ENCODE peak calls at places on chromosomes 7 and 10, in six cellular contexts. Y, G, A, P, L and I are unnamed samples. For H3K4me1, the result is how much of the 10 kb centered on the place peaks cover.

GRCh38 chr10:5559642-5560141 is 34.9 kb downstream of the CALML3 start:
- DNase-seq in P (no peak), L (peak), G (no peak), A (no peak), Y (peak), I (no peak)

GRCh38 chr7:111853231-111853990 is 291.1 kb upstream of the IMMP2L start:
- DNase-seq in P (no peak), Y (no peak), L (no peak), A (no peak), G (no peak), I (no peak)

GRCh38 chr7:108028111-108028510 is 25.1 kb upstream of the LAMB1 start:
- DNase-seq in A (no peak), Y (no peak), P (peak), L (no peak), G (no peak), I (no peak)

GRCh38 chr10:110610308-110610774 is 33.8 kb upstream of the RBM20 start:
- DNase-seq in P (peak), L (peak), A (no peak), Y (peak), G (no peak), I (no peak)

GRCh38 chr7:128879939-128880746 is 17.5 kb downstream of the ATP6V1F start:
- DNase-seq in L (peak), P (peak), Y (peak), G (no peak), A (peak), I (no peak)

GRCh38 chr10:74542077-74542476 is 284.3 kb upstream of the KAT6B start:
- DNase-seq in A (peak), Y (no peak), G (no peak), P (no peak), L (no peak), I (no peak)

GRCh38 chr7:75993689-75994387 is 557 bp downstream of the TMEM120A start:
- DNase-seq in P (peak), L (peak), A (peak), G (peak), Y (peak), I (peak)

GRCh38 chr10:52740913-52741675 is 31.5 kb downstream of the MBL2 start:
- DNase-seq in L (peak), G (no peak), P (peak), Y (no peak), A (no peak), I (no peak)

GRCh38 chr10:120132811-120133210 is 240.3 kb downstream of the SEC23IP start:
- DNase-seq in Y (no peak), L (no peak), G (no peak), A (no peak), P (no peak), I (no peak)

GRCh38 chr10:95567903-95568630 is 6.9 kb upstream of the SORBS1 start:
- DNase-seq in Y (no peak), L (no peak), P (no peak), A (no peak), G (no peak), I (no peak)

GRCh38 chr10:75657351-75657750 is 225.9 kb downstream of the LRMDA start:
- DNase-seq in L (no peak), G (no peak), Y (no peak), A (no peak), P (no peak), I (no peak)

GRCh38 chr10:3010327-3010726 is 57.0 kb upstream of the PFKP start:
- DNase-seq in Y (no peak), P (no peak), G (no peak), A (no peak), L (no peak), I (no peak)

GRCh38 chr10:112562803-112563663 is 116.0 kb downstream of the VTI1A start:
- DNase-seq in Y (no peak), P (no peak), A (no peak), G (no peak), L (no peak), I (no peak)

GRCh38 chr7:154770962-154771361 is 232.0 kb downstream of the PAXIP1 start:
- DNase-seq in L (no peak), Y (no peak), A (no peak), P (no peak), G (no peak), I (no peak)

GRCh38 chr7:155951554-155952158 is 139.4 kb upstream of the SHH start:
- DNase-seq in Y (no peak), A (no peak), L (peak), P (no peak), G (no peak), I (no peak)

GRCh38 chr10:76297787-76298281 is 866.4 kb downstream of the LRMDA start:
- DNase-seq in A (no peak), P (no peak), L (no peak), G (no peak), Y (no peak), I (no peak)

GRCh38 chr10:128095753-128096469 is 30.3 kb downstream of the MKI67 start:
- DNase-seq in Y (no peak), G (no peak), P (no peak), L (no peak), A (no peak), I (no peak)

GRCh38 chr10:1938317-1938716 is 201.0 kb upstream of the ADARB2 start:
- DNase-seq in P (no peak), A (no peak), Y (no peak), G (no peak), L (no peak), I (no peak)

GRCh38 chr7:140678816-140679130 is 6.0 kb downstream of the ADCK2 start:
- DNase-seq in G (no peak), A (no peak), Y (no peak), L (no peak), P (no peak), I (no peak)

GRCh38 chr10:80659284-80659683 is 121.6 kb downstream of the SH2D4B start:
- DNase-seq in A (no peak), Y (no peak), L (no peak), P (no peak), G (no peak), I (peak)

GRCh38 chr7:158850390-158851174 is 5.8 kb upstream of the DYNC2I1 start:
- DNase-seq in L (no peak), A (no peak), P (peak), Y (no peak), G (no peak), I (no peak)

GRCh38 chr10:74011762-74012161 is 13.8 kb downstream of the VCL start:
- DNase-seq in G (peak), P (no peak), L (no peak), Y (peak), A (no peak), I (peak)

GRCh38 chr7:149205690-149206381 is 10.5 kb downstream of the ZNF282 start:
- DNase-seq in G (no peak), P (no peak), L (no peak), Y (no peak), A (no peak), I (no peak)

GRCh38 chr7:2813350-2814185 is 30.5 kb downstream of the GNA12 start:
- DNase-seq in G (no peak), L (no peak), Y (no peak), A (peak), P (no peak), I (no peak)

GRCh38 chr10:71970331-71970730 is 6.1 kb downstream of the CHST3 start:
- DNase-seq in A (no peak), Y (no peak), P (peak), G (no peak), L (peak), I (no peak)

GRCh38 chr10:21199501-21199900 is 302.4 kb upstream of the NEBL start:
- DNase-seq in A (no peak), Y (no peak), P (no peak), G (no peak), L (no peak), I (no peak)

GRCh38 chr10:48253970-48254657 is 20.4 kb downstream of the FRMPD2 start:
- DNase-seq in L (no peak), G (no peak), P (no peak), A (no peak), Y (no peak), I (no peak)

GRCh38 chr7:117873056-117873932 is at the start of gene CTTNBP2:
- DNase-seq in P (peak), L (peak), G (no peak), A (peak), Y (peak), I (peak)

GRCh38 chr10:58531084-58531695 is 18.5 kb downstream of the BICC1 start:
- DNase-seq in Y (no peak), P (peak), L (no peak), A (no peak), G (no peak), I (no peak)

GRCh38 chr7:128863433-128863989 is 855 bp downstream of the ATP6V1F start:
- DNase-seq in L (peak), A (no peak), G (no peak), P (peak), Y (no peak), I (no peak)

GRCh38 chr10:62076872-62077271 is 175.4 kb downstream of the ARID5B start:
- DNase-seq in A (no peak), L (peak), P (no peak), G (no peak), Y (no peak), I (no peak)

GRCh38 chr7:22855049-22855392 is 32.4 kb upstream of the TOMM7 start:
- DNase-seq in L (peak), A (no peak), G (no peak), Y (no peak), P (no peak), I (no peak)

GRCh38 chr7:141160246-141160855 is 86.5 kb downstream of the TMEM178B start:
- DNase-seq in A (no peak), P (no peak), Y (no peak), G (no peak), L (no peak), I (no peak)

GRCh38 chr7:79050592-79050991 is 402.9 kb downstream of the MAGI2 start:
- DNase-seq in G (no peak), L (no peak), Y (no peak), P (no peak), A (no peak), I (no peak)

GRCh38 chr7:29146082-29146706 is at the start of gene CPVL:
- DNase-seq in G (no peak), P (peak), A (peak), L (no peak), Y (peak), I (peak)

GRCh38 chr7:157482517-157483120 is 145.8 kb downstream of the DNAJB6 start:
- DNase-seq in L (no peak), G (no peak), A (no peak), Y (no peak), P (no peak), I (no peak)

GRCh38 chr7:70014472-70015232 is 416.4 kb downstream of the AUTS2 start:
- DNase-seq in A (no peak), G (no peak), L (no peak), P (no peak), Y (no peak), I (no peak)

GRCh38 chr10:14397069-14397468 is 66.3 kb upstream of the FRMD4A start:
- DNase-seq in A (peak), L (no peak), P (peak), Y (peak), G (peak), I (peak)

GRCh38 chr7:95404316-95404715 is 8.1 kb upstream of the PON3 start:
- DNase-seq in A (peak), P (no peak), G (no peak), Y (no peak), L (no peak), I (peak)

GRCh38 chr10:124639206-124639605 is 105.0 kb downstream of the FAM53B start:
- DNase-seq in P (no peak), Y (no peak), A (no peak), L (no peak), G (no peak), I (no peak)
- H3K27ac ChIP-seq in P (no peak), Y (no peak), A (no peak), L (no peak), G (no peak), I (peak)

GRCh38 chr10:102230861-102231356 is 4.8 kb downstream of the ELOVL3 start:
- DNase-seq in L (peak), Y (no peak), A (no peak), G (no peak), P (peak), I (peak)
- TF ChIP-seq CTCF in L (no peak), Y (no peak), A (no peak), G (peak), P (peak), I (peak)

GRCh38 chr7:1431226-1431625 is 28.0 kb downstream of the MICALL2 start:
- DNase-seq in Y (no peak), A (no peak), P (no peak), G (no peak), L (no peak), I (no peak)

GRCh38 chr7:1432411-1433082 is 26.7 kb downstream of the MICALL2 start:
- DNase-seq in P (peak), Y (peak), G (peak), A (peak), L (peak), I (peak)

GRCh38 chr7:1428941-1429444 is 30.3 kb downstream of the MICALL2 start:
- DNase-seq in G (no peak), P (no peak), Y (no peak), A (no peak), L (no peak), I (no peak)

GRCh38 chr7:1431644-1432380 is 27.5 kb downstream of the MICALL2 start:
- DNase-seq in Y (no peak), P (no peak), A (no peak), L (no peak), G (no peak), I (no peak)

DNA sequence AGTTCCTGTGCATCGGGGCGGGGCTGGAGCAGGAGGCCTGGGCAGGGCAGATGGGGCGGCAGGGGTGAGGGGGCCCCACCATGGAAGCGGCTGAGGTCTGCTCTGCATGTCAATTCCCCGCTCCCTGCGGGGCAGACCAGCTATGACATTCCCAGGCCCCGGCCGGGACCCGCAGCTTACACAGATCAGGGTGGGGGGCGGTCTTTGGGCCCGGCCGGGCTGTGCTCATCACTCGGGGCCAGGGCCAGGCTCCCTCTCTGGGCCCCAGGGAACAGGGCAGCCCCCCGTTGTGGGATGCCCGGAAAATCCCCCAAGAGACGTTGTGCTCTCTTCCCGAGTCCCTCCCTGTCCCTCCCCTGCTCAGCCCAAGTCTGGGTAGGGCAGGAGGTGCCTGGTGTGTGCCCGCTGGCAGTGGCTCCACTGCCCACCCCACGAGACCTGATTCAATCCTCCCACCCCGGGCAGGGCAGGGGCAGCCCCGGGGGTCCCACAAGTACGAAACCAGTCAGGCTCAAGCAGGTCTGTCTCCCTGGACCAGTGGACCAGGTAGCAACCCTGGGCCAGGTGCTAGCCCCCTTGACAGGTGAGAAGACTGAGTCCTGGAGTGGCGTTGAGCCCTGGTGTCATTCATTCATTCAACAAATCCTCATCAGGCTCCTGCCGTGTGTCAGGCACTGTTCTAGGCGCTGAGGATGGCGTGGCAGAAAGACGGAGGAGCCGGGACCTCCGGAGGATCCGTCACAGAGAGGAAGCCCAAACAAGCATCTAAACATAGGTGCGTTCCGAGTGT is 29.0 kb downstream of the MICALL2 start:
- DNase-seq in A (no peak), Y (no peak), L (no peak), G (no peak), P (no peak), I (no peak)
- H3K4me1 ChIP-seq in A (under half), Y (under half), L (under half), G (under half), P (under half), I (under half)

GRCh38 chr10:25707541-25707940 is 226.5 kb upstream of the MYO3A start:
- DNase-seq in Y (no peak), A (no peak), G (no peak), P (no peak), L (no peak), I (no peak)
- H3K27ac ChIP-seq in Y (no peak), A (no peak), G (no peak), P (no peak), L (no peak), I (no peak)

GRCh38 chr7:48426331-48426965 is 255.2 kb downstream of the ABCA13 start:
- DNase-seq in A (no peak), L (no peak), G (no peak), Y (no peak), P (no peak), I (no peak)

GRCh38 chr7:48427671-48428070 is 256.4 kb downstream of the ABCA13 start:
- DNase-seq in Y (no peak), G (no peak), P (no peak), A (no peak), L (no peak), I (no peak)

GRCh38 chr7:48426966-48427555 is 255.8 kb downstream of the ABCA13 start:
- DNase-seq in Y (no peak), G (no peak), L (peak), P (peak), A (no peak), I (no peak)

GRCh38 chr7:48421357-48421756 is 250.1 kb downstream of the ABCA13 start:
- DNase-seq in Y (no peak), A (no peak), G (no peak), L (no peak), P (no peak), I (no peak)

DNA sequence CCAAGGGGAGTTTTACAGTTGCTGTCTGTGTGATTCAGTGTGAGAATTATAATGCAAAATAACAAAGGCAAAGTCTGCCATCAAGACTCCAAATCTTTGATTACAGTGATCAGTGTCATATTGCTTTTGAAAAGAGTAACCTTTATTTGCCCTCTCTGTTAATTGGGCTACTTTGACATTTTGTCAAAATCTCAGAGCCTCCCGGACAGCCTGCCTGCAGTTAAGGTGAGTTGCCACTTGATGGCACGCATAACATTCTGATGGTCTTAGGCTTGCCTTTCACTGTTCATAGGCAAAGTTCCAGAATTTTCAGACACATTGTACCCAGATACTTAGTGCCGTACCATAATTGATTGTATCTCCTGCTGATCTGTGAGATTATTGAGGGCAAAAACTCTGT is 253.5 kb downstream of the ABCA13 start:
- DNase-seq in L (peak), P (no peak), Y (no peak), G (no peak), A (no peak), I (no peak)
- TF ChIP-seq CTCF in L (peak), P (peak), Y (no peak), G (no peak), A (no peak), I (peak)

GRCh38 chr10:11444531-11445228 is 166.8 kb downstream of the USP6NL start:
- DNase-seq in G (no peak), A (no peak), P (no peak), Y (no peak), L (no peak), I (no peak)
- H3K4me1 ChIP-seq in G (under half), A (under half), P (under half), Y (under half), L (under half), I (under half)

DNA sequence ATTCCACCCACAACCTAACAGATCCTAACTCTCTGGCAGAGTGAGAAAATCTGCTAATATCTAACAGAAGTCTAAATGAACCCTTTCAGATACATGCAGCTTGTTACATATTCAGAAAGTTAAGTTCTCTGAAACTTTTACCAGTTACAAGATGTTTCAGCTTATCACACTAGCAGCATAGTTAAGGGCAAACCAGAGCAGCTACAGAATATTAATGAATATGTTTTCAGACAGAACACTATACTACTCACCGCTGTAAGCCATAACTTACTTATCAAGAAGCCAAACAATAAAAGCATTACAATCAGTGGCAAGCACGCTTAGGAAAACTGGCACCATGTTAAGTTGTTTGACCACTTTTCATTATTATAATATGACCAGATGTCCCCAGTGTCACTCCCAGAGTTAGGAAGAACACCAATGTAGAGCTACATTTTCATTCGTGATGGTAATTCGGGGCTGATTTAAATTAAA is 2.7 kb downstream of the ITGB1 start:
- DNase-seq in A (no peak), L (no peak), Y (no peak), G (no peak), P (no peak), I (no peak)
- H3K27ac ChIP-seq in A (no peak), L (peak), Y (peak), G (peak), P (no peak), I (peak)

DNA sequence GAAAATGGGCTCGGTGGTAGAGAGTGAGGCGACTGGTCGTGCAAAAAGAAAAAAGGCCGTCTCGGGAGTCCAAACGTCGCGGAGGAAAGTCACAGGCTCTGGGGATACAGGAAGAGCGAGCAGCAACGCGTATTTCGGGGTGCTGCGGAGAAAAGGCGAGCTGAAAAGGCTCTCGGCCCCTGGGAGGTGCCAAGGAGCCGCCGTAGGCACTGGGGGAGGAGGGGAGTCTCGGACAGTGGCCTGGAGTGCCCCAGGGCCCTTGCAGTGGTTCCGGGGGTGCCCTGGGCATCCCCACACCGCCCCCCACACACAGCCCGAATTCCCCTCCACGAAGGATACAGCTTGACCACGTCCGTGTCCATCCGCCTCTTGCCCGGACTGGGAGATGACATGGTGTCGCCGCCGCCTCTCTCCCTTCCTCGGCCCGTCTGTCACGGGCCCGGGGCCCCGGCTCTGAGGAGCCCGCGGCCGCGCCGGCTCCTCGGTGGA is 552 bp downstream of the UBE2H start:
- DNase-seq in P (peak), L (no peak), Y (peak), G (no peak), A (peak), I (peak)
- TF ChIP-seq CTCF in P (no peak), L (no peak), Y (no peak), G (no peak), A (no peak), I (no peak)